ENCODE peak calls at places on chromosomes 11 and 22, in ten cellular contexts. L is posterior cingulate gyrus; H is globus pallidus; Z is activated T-cell treated with anti-CD3 and anti-CD28 coated beads for 1 hour; W is activated CD4-positive, CD25-positive, alpha-beta regulatory T cell; C is sciatic nerve; M is HTR-8/SVneo; D is astrocyte of the spinal cord; Q is T follicular helper cell; X is NB4. F is an unnamed sample.

GRCh38 chr11:554824-555499 is 5.6 kb downstream of the LMNTD2 start:
- DNase-seq in L (no peak), H (no peak), Z (peak; percentile 75), W (peak; percentile 65), C (no peak), M (peak; percentile 71), D (peak; percentile 24), Q (peak; percentile 72), X (peak; percentile 74), F (peak; percentile 95)

GRCh38 chr22:41902016-41902415 is 12.9 kb downstream of the SHISA8 start:
- DNase-seq in L (no peak), H (no peak), Z (no peak), W (no peak), C (no peak), M (no peak), D (no peak), Q (no peak), X (no peak), F (no peak)

GRCh38 chr22:48751539-48752437 is 1075.9 kb downstream of the BRD1 start:
- DNase-seq in L (no peak), H (no peak), Z (no peak), W (no peak), C (no peak), M (no peak), D (no peak), Q (no peak), X (no peak), F (no peak)

GRCh38 chr22:27829620-27830019 is 28.1 kb upstream of the MN1 start:
- DNase-seq in L (no peak), H (no peak), Z (no peak), W (no peak), C (no peak), M (no peak), D (no peak), Q (no peak), X (no peak), F (no peak)

GRCh38 chr22:48675141-48675827 is 1152.4 kb downstream of the BRD1 start:
- DNase-seq in L (peak; percentile 54), H (no peak), Z (no peak), W (no peak), C (no peak), M (no peak), D (no peak), Q (no peak), X (no peak), F (no peak)

GRCh38 chr11:3984896-3985295 is 109.7 kb upstream of the RRM1 start:
- DNase-seq in L (no peak), H (no peak), Z (peak; percentile 13), W (no peak), C (no peak), M (no peak), D (peak; percentile 16), Q (peak; percentile 6), X (peak; percentile 28), F (no peak)

GRCh38 chr11:126053340-126054286 is 9.1 kb downstream of the CDON start:
- DNase-seq in L (no peak), H (no peak), Z (no peak), W (no peak), C (no peak), M (no peak), D (no peak), Q (no peak), X (no peak), F (no peak)

GRCh38 chr11:134393638-134394037 is 18.4 kb downstream of the B3GAT1 start:
- DNase-seq in L (peak; percentile 89), H (peak; percentile 74), Z (no peak), W (no peak), C (no peak), M (no peak), D (no peak), Q (no peak), X (peak; percentile 36), F (peak; percentile 26)

GRCh38 chr11:110478410-110478809 is 48.7 kb downstream of the FDX1 start:
- DNase-seq in L (no peak), H (no peak), Z (no peak), W (no peak), C (no peak), M (no peak), D (no peak), Q (no peak), X (peak; percentile 29), F (peak; percentile 23)

GRCh38 chr22:47033648-47034000 is 271.2 kb downstream of the TBC1D22A start:
- DNase-seq in L (peak; percentile 56), H (no peak), Z (no peak), W (no peak), C (no peak), M (no peak), D (no peak), Q (no peak), X (no peak), F (no peak)

GRCh38 chr22:38697055-38697980 is 3.4 kb downstream of the JOSD1 start:
- DNase-seq in L (no peak), H (no peak), Z (no peak), W (no peak), C (no peak), M (no peak), D (peak; percentile 59), Q (no peak), X (no peak), F (peak; percentile 44)

GRCh38 chr11:2097998-2098690 is 41.0 kb downstream of the IGF2 start:
- DNase-seq in L (peak; percentile 62), H (no peak), Z (no peak), W (no peak), C (no peak), M (no peak), D (no peak), Q (no peak), X (no peak), F (no peak)

GRCh38 chr11:46438211-46438610 is 46.6 kb upstream of the CHRM4 start:
- DNase-seq in L (no peak), H (no peak), Z (no peak), W (no peak), C (no peak), M (no peak), D (no peak), Q (no peak), X (no peak), F (no peak)

GRCh38 chr11:88538088-88538487 is 200.6 kb upstream of the CTSC start:
- DNase-seq in L (no peak), H (no peak), Z (no peak), W (no peak), C (no peak), M (no peak), D (no peak), Q (no peak), X (no peak), F (peak; percentile 53)

GRCh38 chr11:21289686-21290085 is 620.3 kb downstream of the NELL1 start:
- DNase-seq in L (no peak), H (no peak), Z (no peak), W (no peak), C (no peak), M (no peak), D (no peak), Q (no peak), X (no peak), F (peak; percentile 45)

GRCh38 chr11:59960502-59961381 is 3.1 kb upstream of the OOSP4A start:
- DNase-seq in L (no peak), H (no peak), Z (no peak), W (no peak), C (no peak), M (no peak), D (no peak), Q (no peak), X (peak; percentile 10), F (no peak)

GRCh38 chr11:3169235-3169951 is 4.3 kb upstream of the OSBPL5 start:
- DNase-seq in L (peak; percentile 85), H (peak; percentile 17), Z (no peak), W (no peak), C (peak; percentile 74), M (no peak), D (peak; percentile 82), Q (no peak), X (peak; percentile 97), F (peak; percentile 66)

GRCh38 chr11:128632151-128632791 is 44.9 kb upstream of the ETS1 start:
- DNase-seq in L (no peak), H (no peak), Z (peak; percentile 31), W (no peak), C (no peak), M (peak; percentile 25), D (peak; percentile 71), Q (no peak), X (peak; percentile 71), F (peak; percentile 62)

GRCh38 chr22:37907036-37907954 is 1.2 kb downstream of the MICALL1 start:
- DNase-seq in L (no peak), H (no peak), Z (no peak), W (no peak), C (no peak), M (no peak), D (no peak), Q (no peak), X (no peak), F (no peak)

GRCh38 chr22:46105494-46106278 is 44.6 kb upstream of the PPARA start:
- DNase-seq in L (no peak), H (no peak), Z (no peak), W (no peak), C (no peak), M (no peak), D (peak; percentile 77), Q (no peak), X (no peak), F (no peak)

GRCh38 chr11:71505781-71506180 is 21.3 kb upstream of the KRTAP5-7 start:
- DNase-seq in L (no peak), H (no peak), Z (no peak), W (no peak), C (peak; percentile 30), M (no peak), D (no peak), Q (no peak), X (no peak), F (no peak)

GRCh38 chr11:119419834-119420492 is 3.0 kb downstream of the THY1 start:
- DNase-seq in L (peak; percentile 64), H (no peak), Z (no peak), W (no peak), C (no peak), M (no peak), D (no peak), Q (no peak), X (no peak), F (no peak)

GRCh38 chr11:61787928-61788491 is 4.4 kb downstream of the TMEM258 start:
- DNase-seq in L (no peak), H (peak; percentile 91), Z (no peak), W (no peak), C (no peak), M (peak; percentile 40), D (peak; percentile 65), Q (no peak), X (peak; percentile 81), F (peak; percentile 73)

GRCh38 chr22:47035443-47035881 is 273.0 kb downstream of the TBC1D22A start:
- DNase-seq in L (peak; percentile 61), H (no peak), Z (no peak), W (no peak), C (no peak), M (no peak), D (no peak), Q (no peak), X (no peak), F (no peak)

GRCh38 chr11:109772846-109773400 is 320.3 kb upstream of the ZC3H12C start:
- DNase-seq in L (peak; percentile 69), H (no peak), Z (no peak), W (no peak), C (no peak), M (no peak), D (no peak), Q (no peak), X (no peak), F (peak; percentile 64)

GRCh38 chr11:6616596-6617250 is 2.5 kb downstream of the TPP1 start:
- DNase-seq in L (no peak), H (no peak), Z (no peak), W (no peak), C (no peak), M (no peak), D (no peak), Q (no peak), X (no peak), F (no peak)

GRCh38 chr11:96361778-96362177 is 18.8 kb upstream of the MAML2 start:
- DNase-seq in L (no peak), H (no peak), Z (no peak), W (no peak), C (no peak), M (no peak), D (no peak), Q (no peak), X (no peak), F (peak; percentile 42)

GRCh38 chr22:23192133-23192532 is 11.8 kb downstream of the BCR start:
- DNase-seq in L (no peak), H (no peak), Z (no peak), W (no peak), C (no peak), M (no peak), D (no peak), Q (no peak), X (no peak), F (peak; percentile 93)

F was measured in DMS53.